ENCODE peak calls at places on chromosomes 12 and 14, in seven cellular contexts. D is erythroblast; F is progenitor cell of endocrine pancreas; M is gastrocnemius medialis; K is stimulated activated CD4-positive, alpha-beta T cell treated with anti-CD3 and anti-CD28 coated beads, Interleukin-2, amount 100 ng/mL, for 48 hours; I is activated CD4-positive, alpha-beta T cell treated with anti-CD3 and anti-CD28 coated beads, Interleukin-2, amount 50 U/mL, for 48 hours; L is SK-N-SH. G is an unnamed sample.

GRCh38 chr12:52877242-52877641 is 27.6 kb downstream of the KRT8 start:
- DNase-seq in K (no peak), D (peak; percentile 22), F (no peak), M (no peak), L (no peak), I (no peak), G (no peak)

GRCh38 chr14:66403183-66403582 is 83.0 kb upstream of the CCDC196 start:
- DNase-seq in F (no peak), D (peak; percentile 11), L (no peak), M (no peak), I (no peak), K (no peak), G (peak; percentile 50)

GRCh38 chr12:132277961-132278360 is 51.4 kb downstream of the GALNT9 start:
- DNase-seq in L (no peak), F (no peak), M (no peak), K (no peak), I (no peak), D (no peak), G (no peak)

GRCh38 chr14:52690983-52691760 is 4.2 kb downstream of the ERO1A start:
- DNase-seq in D (no peak), K (no peak), M (no peak), L (no peak), I (no peak), F (no peak), G (peak; percentile 30)

GRCh38 chr12:10715491-10715890 is 7.6 kb downstream of the YBX3 start:
- DNase-seq in I (no peak), D (no peak), K (no peak), M (no peak), L (no peak), F (no peak), G (no peak)

GRCh38 chr12:62862259-62862881 is 72.6 kb downstream of the PPM1H start:
- DNase-seq in I (no peak), K (no peak), D (no peak), L (no peak), M (no peak), F (no peak), G (peak; percentile 38)

GRCh38 chr12:121135320-121135719 is 2.6 kb downstream of the P2RX7 start:
- DNase-seq in M (no peak), I (no peak), D (no peak), F (no peak), K (no peak), L (no peak), G (no peak)

GRCh38 chr12:53042607-53043454 is 7.0 kb upstream of the TNS2 start:
- DNase-seq in M (peak; percentile 10), F (no peak), D (no peak), K (no peak), I (no peak), L (peak; percentile 7), G (no peak)

GRCh38 chr12:106585862-106586534 is 3.2 kb downstream of the RFX4 start:
- DNase-seq in M (no peak), I (peak; percentile 5), L (peak; percentile 47), D (peak; percentile 10), F (peak; percentile 23), K (no peak), G (peak; percentile 17)